ENCODE peak calls at places on chromosomes 7 and 10, in seven cellular contexts. A, M, Z, W, O, C and P are unnamed samples.

GRCh38 chr7:66429498-66430163 is 199.1 kb upstream of the KCTD7 start:
- DNase-seq in M (no peak), O (no peak), A (no peak), C (no peak), W (no peak), Z (no peak), P (no peak)

GRCh38 chr7:73544678-73545077 is 12.8 kb downstream of the BCL7B start:
- DNase-seq in C (no peak), O (no peak), Z (no peak), A (no peak), M (no peak), W (no peak), P (no peak)

GRCh38 chr10:103595933-103596726 is 102.6 kb downstream of the NEURL1 start:
- DNase-seq in O (no peak), W (no peak), A (no peak), C (no peak), M (no peak), Z (no peak), P (no peak)

GRCh38 chr7:2399848-2400587 is 3.4 kb upstream of the CHST12 start:
- DNase-seq in C (peak), O (no peak), W (no peak), M (peak), Z (no peak), A (peak), P (peak)

GRCh38 chr10:114367676-114368391 is 36.5 kb downstream of the AFAP1L2 start:
- DNase-seq in O (no peak), C (no peak), M (no peak), Z (no peak), A (no peak), W (no peak), P (peak)

GRCh38 chr10:101226888-101227736 is 2.2 kb downstream of the LBX1 start:
- DNase-seq in W (no peak), C (no peak), O (no peak), A (no peak), M (no peak), Z (no peak), P (no peak)

GRCh38 chr7:28165971-28166955 is 14.3 kb downstream of the JAZF1 start:
- DNase-seq in C (no peak), A (no peak), M (no peak), W (no peak), O (no peak), Z (no peak), P (peak)

GRCh38 chr7:12303096-12303495 is 92.0 kb downstream of the TMEM106B start:
- DNase-seq in C (no peak), Z (no peak), M (no peak), O (no peak), A (no peak), W (no peak), P (no peak)

GRCh38 chr10:104218751-104219150 is 13.4 kb downstream of the CFAP43 start:
- DNase-seq in Z (no peak), C (no peak), A (no peak), W (no peak), O (no peak), M (no peak), P (no peak)